ENCODE peak calls at places on chromosome 10, in five cellular contexts. L is NB4, I is HEK293T, G is fibroblast of mammary gland, K is IMR-90. A is an unnamed sample.

GRCh38 chr10:43228783-43229207 is 38.1 kb downstream of the RASGEF1A start:
- DNase-seq in L (no peak), I (no peak), K (no peak), G (no peak), A (no peak)

GRCh38 chr10:79431891-79432831 is 13.3 kb downstream of the ZCCHC24 start:
- DNase-seq in G (peak), K (peak), L (no peak), I (no peak), A (no peak)

GRCh38 chr10:118827466-118828155 is 72.8 kb upstream of the CACUL1 start:
- DNase-seq in G (no peak), I (peak), L (no peak), K (no peak), A (no peak)

GRCh38 chr10:49001402-49001801 is 61.8 kb upstream of the LRRC18 start:
- DNase-seq in I (peak), G (no peak), K (no peak), L (no peak), A (no peak)

GRCh38 chr10:119703903-119704508 is 21.8 kb upstream of the INPP5F start:
- DNase-seq in K (no peak), L (no peak), I (no peak), G (no peak), A (no peak)

GRCh38 chr10:123132576-123133477 is 2.9 kb upstream of the HMX3 start:
- DNase-seq in K (peak), L (peak), G (peak), I (peak), A (peak)

GRCh38 chr10:76456190-76456589 is 1024.8 kb downstream of the LRMDA start:
- DNase-seq in G (peak), K (no peak), L (no peak), I (no peak), A (no peak)

GRCh38 chr10:7792541-7792940 is 4.6 kb downstream of the ATP5F1C start:
- DNase-seq in I (no peak), K (no peak), L (no peak), G (no peak), A (no peak)

GRCh38 chr10:89213191-89213808 is 6.2 kb upstream of the CH25H start:
- DNase-seq in G (peak), K (peak), I (peak), L (peak), A (no peak)

GRCh38 chr10:96243296-96243695 is 28.1 kb downstream of the BLNK start:
- DNase-seq in K (no peak), L (no peak), G (no peak), I (no peak), A (no peak)

GRCh38 chr10:11907914-11908313 is 84.8 kb downstream of the PROSER2 start:
- DNase-seq in K (no peak), I (no peak), G (no peak), L (no peak), A (no peak)

GRCh38 chr10:132938472-132939329 is 3.7 kb downstream of the CFAP46 start:
- DNase-seq in G (no peak), K (no peak), I (peak), L (peak), A (no peak)

GRCh38 chr10:94006591-94007550 is 13.1 kb downstream of the PLCE1 start:
- DNase-seq in I (no peak), L (no peak), K (peak), G (peak), A (no peak)

GRCh38 chr10:82826132-82826531 is 951.1 kb downstream of the NRG3 start:
- DNase-seq in L (no peak), I (no peak), G (peak), K (no peak), A (no peak)

GRCh38 chr10:132181691-132182425 is 4.9 kb upstream of the DPYSL4 start:
- DNase-seq in I (no peak), K (no peak), G (no peak), L (no peak), A (no peak)

GRCh38 chr10:129628823-129629222 is 161.8 kb downstream of the MGMT start:
- DNase-seq in K (no peak), I (no peak), G (no peak), L (no peak), A (no peak)

GRCh38 chr10:80165173-80165572 is 32.6 kb downstream of the PLAC9 start:
- DNase-seq in L (no peak), I (no peak), G (peak), K (peak), A (no peak)

GRCh38 chr10:49182776-49183175 is 5.4 kb downstream of the TMEM273 start:
- DNase-seq in G (no peak), K (no peak), I (no peak), L (no peak), A (no peak)

GRCh38 chr10:110725809-110726641 is 81.9 kb downstream of the RBM20 start:
- DNase-seq in L (peak), I (no peak), G (peak), K (peak), A (no peak)

GRCh38 chr10:122494833-122495232 is 33.5 kb downstream of the HTRA1 start:
- DNase-seq in G (peak), L (no peak), I (no peak), K (peak), A (peak)

GRCh38 chr10:15482168-15482567 is 111.1 kb upstream of the FAM171A1 start:
- DNase-seq in I (no peak), G (peak), L (no peak), K (no peak), A (no peak)

GRCh38 chr10:60283397-60283796 is 106.3 kb downstream of the ANK3 start:
- DNase-seq in G (peak), I (no peak), L (no peak), K (peak), A (no peak)

GRCh38 chr10:116699783-116700150 is 42.6 kb downstream of the HSPA12A start:
- DNase-seq in G (no peak), L (no peak), I (no peak), K (no peak), A (no peak)

GRCh38 chr10:110010076-110011069 is 2.6 kb downstream of the ADD3 start:
- DNase-seq in K (peak), G (no peak), I (no peak), L (peak), A (no peak)

GRCh38 chr10:5812283-5813090 is 747 bp downstream of the GDI2 start:
- DNase-seq in G (no peak), L (peak), I (peak), K (no peak), A (no peak)